ENCODE peak calls at places on chromosomes 16 and 17, in four cellular contexts. One of them, this sample, is unnamed.

GRCh38 chr17:40327735-40328385 is 18.9 kb downstream of the RARA start:
- DNase-seq in suprapubic skin: no peak
- DNase-seq in CD4-positive, CD25-positive, alpha-beta regulatory T cell: no peak
- DNase-seq in pancreas: no peak
- DNase-seq in this sample: no peak

GRCh38 chr17:41800601-41801373 is 11.0 kb downstream of the P3H4 start:
- DNase-seq in suprapubic skin: no peak
- DNase-seq in pancreas: no peak
- DNase-seq in CD4-positive, CD25-positive, alpha-beta regulatory T cell: no peak
- DNase-seq in this sample: peak; percentile 78

GRCh38 chr16:54152362-54153239 is 134.0 kb downstream of the IRX3 start:
- DNase-seq in suprapubic skin: no peak
- DNase-seq in pancreas: no peak
- DNase-seq in CD4-positive, CD25-positive, alpha-beta regulatory T cell: no peak
- DNase-seq in this sample: no peak

GRCh38 chr16:52873997-52874500 is 178.6 kb downstream of the CHD9NB start:
- DNase-seq in CD4-positive, CD25-positive, alpha-beta regulatory T cell: no peak
- DNase-seq in suprapubic skin: no peak
- DNase-seq in pancreas: no peak
- DNase-seq in this sample: no peak

GRCh38 chr17:82923366-82924113 is 83.7 kb upstream of the ZNF750 start:
- DNase-seq in pancreas: peak; percentile 34
- DNase-seq in suprapubic skin: no peak
- DNase-seq in CD4-positive, CD25-positive, alpha-beta regulatory T cell: no peak
- DNase-seq in this sample: no peak

GRCh38 chr17:77783991-77784820 is 174.3 kb upstream of the TNRC6C start:
- DNase-seq in suprapubic skin: no peak
- DNase-seq in pancreas: no peak
- DNase-seq in CD4-positive, CD25-positive, alpha-beta regulatory T cell: peak; percentile 69
- DNase-seq in this sample: no peak

GRCh38 chr17:63450551-63450950 is 4.4 kb upstream of the CYB561 start:
- DNase-seq in pancreas: no peak
- DNase-seq in suprapubic skin: no peak
- DNase-seq in CD4-positive, CD25-positive, alpha-beta regulatory T cell: no peak
- DNase-seq in this sample: no peak

GRCh38 chr16:20320178-20320577 is 7.1 kb downstream of the GP2 start:
- DNase-seq in CD4-positive, CD25-positive, alpha-beta regulatory T cell: no peak
- DNase-seq in suprapubic skin: no peak
- DNase-seq in pancreas: no peak
- DNase-seq in this sample: no peak

GRCh38 chr17:2400474-2400866 is 390 bp downstream of the MNT start:
- DNase-seq in suprapubic skin: no peak
- DNase-seq in pancreas: peak; percentile 77
- DNase-seq in CD4-positive, CD25-positive, alpha-beta regulatory T cell: peak; percentile 62
- DNase-seq in this sample: peak; percentile 89

GRCh38 chr16:28067604-28068382 is 4.3 kb upstream of the GSG1L start:
- DNase-seq in CD4-positive, CD25-positive, alpha-beta regulatory T cell: no peak
- DNase-seq in pancreas: no peak
- DNase-seq in suprapubic skin: no peak
- DNase-seq in this sample: no peak

GRCh38 chr16:50303041-50303604 is 36.8 kb downstream of the ADCY7 start:
- DNase-seq in suprapubic skin: peak; percentile 65
- DNase-seq in pancreas: peak; percentile 35
- DNase-seq in CD4-positive, CD25-positive, alpha-beta regulatory T cell: no peak
- DNase-seq in this sample: peak; percentile 53

GRCh38 chr16:11144122-11144521 is 111.9 kb downstream of the SOCS1 start:
- DNase-seq in pancreas: no peak
- DNase-seq in suprapubic skin: no peak
- DNase-seq in CD4-positive, CD25-positive, alpha-beta regulatory T cell: no peak
- DNase-seq in this sample: no peak

GRCh38 chr16:11145821-11146211 is 110.2 kb downstream of the SOCS1 start:
- DNase-seq in pancreas: no peak
- DNase-seq in CD4-positive, CD25-positive, alpha-beta regulatory T cell: no peak
- DNase-seq in suprapubic skin: no peak
- DNase-seq in this sample: no peak

GRCh38 chr16:11147033-11147848 is 108.8 kb downstream of the SOCS1 start:
- DNase-seq in pancreas: no peak
- DNase-seq in suprapubic skin: no peak
- DNase-seq in CD4-positive, CD25-positive, alpha-beta regulatory T cell: no peak
- DNase-seq in this sample: no peak

GRCh38 chr16:11143741-11144035 is 112.3 kb downstream of the SOCS1 start:
- DNase-seq in CD4-positive, CD25-positive, alpha-beta regulatory T cell: no peak
- DNase-seq in suprapubic skin: no peak
- DNase-seq in pancreas: no peak
- DNase-seq in this sample: no peak

GRCh38 chr16:11145173-11145820 is 110.7 kb downstream of the SOCS1 start:
- DNase-seq in CD4-positive, CD25-positive, alpha-beta regulatory T cell: no peak
- DNase-seq in suprapubic skin: no peak
- DNase-seq in pancreas: no peak
- DNase-seq in this sample: no peak
- H3K27ac ChIP-seq in CD4-positive, CD25-positive, alpha-beta regulatory T cell: no peak overlapping the region
- H3K27ac ChIP-seq in suprapubic skin: no peak overlapping the region
- H3K27ac ChIP-seq in pancreas: no peak overlapping the region
- H3K27ac ChIP-seq in this sample: no peak overlapping the region

GRCh38 chr16:35560637-35560984 is 2101.2 kb downstream of the TP53TG3F start:
- DNase-seq in suprapubic skin: no peak
- DNase-seq in pancreas: no peak
- DNase-seq in CD4-positive, CD25-positive, alpha-beta regulatory T cell: no peak
- DNase-seq in this sample: no peak

GRCh38 chr16:35559911-35560636 is 2100.7 kb downstream of the TP53TG3F start:
- DNase-seq in CD4-positive, CD25-positive, alpha-beta regulatory T cell: no peak
- DNase-seq in pancreas: no peak
- DNase-seq in suprapubic skin: no peak
- DNase-seq in this sample: no peak

GRCh38 chr16:35561346-35561745 is 2101.9 kb downstream of the TP53TG3F start:
- DNase-seq in suprapubic skin: no peak
- DNase-seq in pancreas: no peak
- DNase-seq in CD4-positive, CD25-positive, alpha-beta regulatory T cell: no peak
- DNase-seq in this sample: no peak

GRCh38 chr16:35562471-35562870 is 2103.1 kb downstream of the TP53TG3F start:
- DNase-seq in suprapubic skin: no peak
- DNase-seq in CD4-positive, CD25-positive, alpha-beta regulatory T cell: no peak
- DNase-seq in pancreas: no peak
- DNase-seq in this sample: no peak

GRCh38 chr16:35557731-35558130 is 2098.3 kb downstream of the TP53TG3F start:
- DNase-seq in CD4-positive, CD25-positive, alpha-beta regulatory T cell: no peak
- DNase-seq in suprapubic skin: no peak
- DNase-seq in pancreas: no peak
- DNase-seq in this sample: no peak
- H3K9me3 ChIP-seq in CD4-positive, CD25-positive, alpha-beta regulatory T cell: peaks cover 24% of the 10 kb centered on the region
- H3K9me3 ChIP-seq in suprapubic skin: peaks cover 4% of the 10 kb centered on the region
- H3K9me3 ChIP-seq in pancreas: no peaks in the 10 kb centered on the region
- H3K9me3 ChIP-seq in this sample: no peaks in the 10 kb centered on the region

GRCh38 chr16:72961115-72961832 is 86.7 kb downstream of the ZFHX3 start:
- DNase-seq in pancreas: no peak
- DNase-seq in CD4-positive, CD25-positive, alpha-beta regulatory T cell: no peak
- DNase-seq in suprapubic skin: no peak
- DNase-seq in this sample: no peak
- H3K27ac ChIP-seq in pancreas: no peak overlapping the region
- H3K27ac ChIP-seq in CD4-positive, CD25-positive, alpha-beta regulatory T cell: no peak overlapping the region
- H3K27ac ChIP-seq in suprapubic skin: no peak overlapping the region
- H3K27ac ChIP-seq in this sample: no peak overlapping the region

GRCh38 chr16:35691057-35691456 is 2231.6 kb downstream of the TP53TG3F start:
- DNase-seq in CD4-positive, CD25-positive, alpha-beta regulatory T cell: no peak
- DNase-seq in suprapubic skin: peak; percentile 31
- DNase-seq in pancreas: no peak
- DNase-seq in this sample: no peak
- H3K9me3 ChIP-seq in CD4-positive, CD25-positive, alpha-beta regulatory T cell: peaks cover 63% of the 10 kb centered on the region
- H3K9me3 ChIP-seq in suprapubic skin: peaks cover 27% of the 10 kb centered on the region
- H3K9me3 ChIP-seq in pancreas: no peaks in the 10 kb centered on the region
- H3K9me3 ChIP-seq in this sample: peaks cover 15% of the 10 kb centered on the region

DNA sequence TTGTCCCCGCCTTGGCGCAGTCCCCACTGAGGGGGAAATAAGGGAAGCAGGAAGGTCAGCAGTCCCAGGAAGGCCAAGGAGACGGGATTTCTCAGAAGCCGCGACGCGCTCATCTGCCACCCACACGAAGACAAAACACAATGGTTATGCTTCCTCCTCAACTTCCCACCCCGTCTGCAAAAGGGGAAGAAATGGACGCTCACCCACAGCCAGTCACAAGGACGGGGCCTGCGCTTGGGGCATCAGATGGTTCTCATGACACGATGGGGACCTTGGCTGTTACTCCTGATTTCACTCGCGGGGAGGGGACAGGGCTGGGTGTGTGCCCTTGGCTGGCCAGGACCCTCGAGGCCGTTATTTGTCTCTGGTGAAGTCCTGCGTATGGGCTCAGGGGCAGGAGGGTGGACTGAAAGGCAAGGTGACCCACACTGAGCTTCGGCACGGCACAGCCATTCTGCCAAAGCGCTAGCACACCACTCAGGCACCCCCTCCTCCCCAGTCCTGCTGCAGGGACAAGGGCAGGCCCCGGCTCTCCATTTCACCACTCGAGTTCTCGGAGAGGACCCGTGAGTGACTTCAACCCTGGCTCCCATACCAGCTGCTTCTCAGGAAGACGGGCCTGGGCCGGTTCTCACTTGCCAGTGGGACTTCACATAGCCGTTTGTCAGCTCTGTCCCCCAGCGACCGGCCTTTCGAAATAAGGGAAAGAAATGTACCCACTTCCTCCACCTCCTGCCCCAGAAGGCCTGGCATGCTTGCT is 84.5 kb downstream of the ABR start:
- DNase-seq in pancreas: no peak
- DNase-seq in suprapubic skin: no peak
- DNase-seq in CD4-positive, CD25-positive, alpha-beta regulatory T cell: no peak
- DNase-seq in this sample: peak; percentile 90
- H3K27ac ChIP-seq in pancreas: peak overlapping the region; percentile 74
- H3K27ac ChIP-seq in suprapubic skin: peak overlapping the region; percentile 70
- H3K27ac ChIP-seq in CD4-positive, CD25-positive, alpha-beta regulatory T cell: no peak overlapping the region
- H3K27ac ChIP-seq in this sample: peak overlapping the region; percentile 85

GRCh38 chr16:88284101-88284500 is 98.7 kb upstream of the ZNF469 start:
- DNase-seq in suprapubic skin: no peak
- DNase-seq in CD4-positive, CD25-positive, alpha-beta regulatory T cell: no peak
- DNase-seq in pancreas: no peak
- DNase-seq in this sample: no peak

GRCh38 chr16:88283596-88283995 is 99.2 kb upstream of the ZNF469 start:
- DNase-seq in pancreas: no peak
- DNase-seq in CD4-positive, CD25-positive, alpha-beta regulatory T cell: no peak
- DNase-seq in suprapubic skin: no peak
- DNase-seq in this sample: no peak

GRCh38 chr16:88284626-88285513 is 97.9 kb upstream of the ZNF469 start:
- DNase-seq in pancreas: no peak
- DNase-seq in CD4-positive, CD25-positive, alpha-beta regulatory T cell: no peak
- DNase-seq in suprapubic skin: no peak
- DNase-seq in this sample: no peak

GRCh38 chr16:88279998-88280397 is 102.8 kb upstream of the ZNF469 start:
- DNase-seq in CD4-positive, CD25-positive, alpha-beta regulatory T cell: no peak
- DNase-seq in suprapubic skin: no peak
- DNase-seq in pancreas: no peak
- DNase-seq in this sample: no peak

GRCh38 chr16:88282221-88283041 is 100.3 kb upstream of the ZNF469 start:
- DNase-seq in CD4-positive, CD25-positive, alpha-beta regulatory T cell: no peak
- DNase-seq in suprapubic skin: no peak
- DNase-seq in pancreas: no peak
- DNase-seq in this sample: no peak
- H3K9me3 ChIP-seq in CD4-positive, CD25-positive, alpha-beta regulatory T cell: peaks cover 14% of the 10 kb centered on the region
- H3K9me3 ChIP-seq in suprapubic skin: peaks cover 5% of the 10 kb centered on the region
- H3K9me3 ChIP-seq in pancreas: peaks cover 4% of the 10 kb centered on the region
- H3K9me3 ChIP-seq in this sample: peaks cover 11% of the 10 kb centered on the region

GRCh38 chr16:56749806-56750491 is 20.0 kb downstream of the NUP93 start:
- DNase-seq in pancreas: no peak
- DNase-seq in CD4-positive, CD25-positive, alpha-beta regulatory T cell: no peak
- DNase-seq in suprapubic skin: no peak
- DNase-seq in this sample: no peak
- H3K27ac ChIP-seq in pancreas: no peak overlapping the region
- H3K27ac ChIP-seq in CD4-positive, CD25-positive, alpha-beta regulatory T cell: no peak overlapping the region
- H3K27ac ChIP-seq in suprapubic skin: no peak overlapping the region
- H3K27ac ChIP-seq in this sample: no peak overlapping the region

This sample was measured in upper lobe of right lung.